ENCODE peak calls at places on chromosomes 4 and X, in ten cellular contexts. T is activated T-helper 1 cell treated with anti-CD3 and anti-CD28 coated beads, Interleukin-12 subunit alpha, Interleukin-12 subunit beta, Interleukin-2, Interleukin-4 antibody, amounts not matched to agents 30 ng/mL and 10 ng/mL and 1 ng/mL, durations not matched to agents 14 hours and 24 hours and 36 hours; U is SHP77; P is stimulated activated CD4-positive, alpha-beta T cell treated with anti-CD3 and anti-CD28 coated beads, Interleukin-1b, Interleukin-23, amount 100 ng/mL, for 24 hours; E is effector memory CD4-positive, alpha-beta T cell; D is endodermal cell; A is NCI-H2029 treated with DMSO at 0.1 percent for 48 hours; Q is Right ventricle myocardium superior; Y is germinal center; F is hippocampal formation. X is an unnamed sample.

GRCh38 chr4:164012396-164013027 is 518.0 kb downstream of the TMA16 start:
- DNase-seq in T (no peak), D (peak), F (no peak), Q (no peak), P (no peak), U (no peak), A (no peak), Y (no peak), E (no peak), X (no peak)

GRCh38 chrX:103941201-103941975 is 21.0 kb upstream of the TMSB15B start:
- DNase-seq in P (no peak), E (no peak), Q (no peak), U (peak), T (no peak), Y (peak), F (peak), D (no peak), A (no peak), X (no peak)

GRCh38 chrX:56764975-56765791 is 36.1 kb downstream of the NBDY start:
- DNase-seq in F (no peak), P (no peak), Y (no peak), T (no peak), Q (no peak), A (no peak), U (no peak), E (no peak), D (no peak), X (peak)

GRCh38 chr4:95289028-95289634 is 259.6 kb downstream of the UNC5C start:
- DNase-seq in A (no peak), P (no peak), Q (no peak), T (no peak), D (no peak), Y (no peak), U (no peak), F (no peak), E (no peak), X (no peak)

GRCh38 chrX:2697306-2697705 is 6.2 kb downstream of the CD99 start:
- DNase-seq in E (no peak), U (no peak), F (no peak), P (no peak), A (no peak), Q (no peak), T (no peak), Y (no peak), D (no peak), X (no peak)

GRCh38 chr4:159747983-159748382 is 645.1 kb downstream of the RAPGEF2 start:
- DNase-seq in A (no peak), T (no peak), P (no peak), U (no peak), D (no peak), Y (no peak), E (no peak), Q (no peak), F (no peak), X (no peak)

GRCh38 chr4:169342159-169342865 is 71.6 kb upstream of the SH3RF1 start:
- DNase-seq in P (no peak), U (no peak), E (no peak), A (no peak), D (no peak), Y (no peak), T (no peak), F (no peak), Q (no peak), X (no peak)

GRCh38 chr4:89336818-89337395 is 29.3 kb upstream of the GPRIN3 start:
- DNase-seq in Q (no peak), U (no peak), T (no peak), Y (no peak), P (no peak), F (no peak), D (no peak), A (no peak), E (no peak), X (no peak)

GRCh38 chrX:15474058-15474457 is 19.1 kb downstream of the PIR start:
- DNase-seq in E (no peak), P (no peak), T (no peak), D (no peak), F (no peak), U (no peak), Q (no peak), Y (no peak), A (no peak), X (no peak)

GRCh38 chrX:14030248-14030592 is 528 bp upstream of the GEMIN8 start:
- DNase-seq in D (no peak), U (no peak), T (no peak), E (no peak), Y (no peak), P (no peak), F (no peak), Q (no peak), A (no peak), X (no peak)

GRCh38 chr4:180028682-180029081 is 2214.5 kb upstream of the TENM3 start:
- DNase-seq in Y (no peak), E (no peak), T (no peak), D (peak), F (no peak), U (peak), Q (peak), A (no peak), P (no peak), X (peak)

GRCh38 chr4:88443486-88443885 is 13.4 kb upstream of the HERC5 start:
- DNase-seq in T (no peak), A (no peak), Q (no peak), D (peak), E (no peak), U (no peak), F (no peak), P (no peak), Y (no peak), X (no peak)

GRCh38 chrX:8453619-8454018 is 11.0 kb upstream of the VCX3B start:
- DNase-seq in F (no peak), T (no peak), Q (no peak), U (no peak), Y (no peak), D (no peak), A (no peak), E (no peak), P (no peak), X (no peak)